ENCODE peak calls at places on chromosomes 2 and 18, in four cellular contexts. Y is H9, L is H1, S is IMR-90. K is an unnamed sample.

GRCh38 chr2:10165816-10166488 is 43.4 kb downstream of the RRM2 start:
- DNase-seq in Y (no peak), L (no peak), S (no peak), K (no peak)

GRCh38 chr2:237692601-237693079 is 65.3 kb downstream of the LRRFIP1 start:
- DNase-seq in Y (peak; percentile 51), L (no peak), S (no peak), K (peak; percentile 66)

GRCh38 chr2:40287815-40288214 is 164.1 kb downstream of the SLC8A1 start:
- DNase-seq in Y (no peak), L (no peak), S (no peak), K (peak; percentile 13)

GRCh38 chr2:18701981-18702380 is 112.6 kb upstream of the NT5C1B start:
- DNase-seq in Y (no peak), L (no peak), S (peak; percentile 83), K (no peak)

GRCh38 chr2:60468390-60469085 is 84.9 kb downstream of the BCL11A start:
- DNase-seq in Y (no peak), L (no peak), S (peak; percentile 57), K (no peak)

GRCh38 chr2:88078624-88079169 is 11.1 kb downstream of the SMYD1 start:
- DNase-seq in Y (no peak), L (no peak), S (no peak), K (no peak)

GRCh38 chr18:10726198-10727068 is 200.6 kb downstream of the NAPG start:
- DNase-seq in Y (no peak), L (no peak), S (no peak), K (no peak)

GRCh38 chr2:40363631-40364030 is 88.3 kb downstream of the SLC8A1 start:
- DNase-seq in Y (no peak), L (no peak), S (peak; percentile 40), K (no peak)

GRCh38 chr2:70374616-70375015 is 72.7 kb upstream of the FAM136A start:
- DNase-seq in Y (no peak), L (no peak), S (no peak), K (no peak)

GRCh38 chr2:40120021-40120420 is 331.9 kb downstream of the SLC8A1 start:
- DNase-seq in Y (no peak), L (no peak), S (no peak), K (no peak)

GRCh38 chr2:201406077-201406662 is 45.1 kb downstream of the TRAK2 start:
- DNase-seq in Y (no peak), L (no peak), S (peak; percentile 87), K (no peak)

GRCh38 chr2:134193774-134194173 is 60.1 kb upstream of the MGAT5 start:
- DNase-seq in Y (no peak), L (no peak), S (no peak), K (no peak)

GRCh38 chr18:67644226-67644625 is 127.7 kb upstream of the DSEL start:
- DNase-seq in Y (no peak), L (no peak), S (no peak), K (no peak)

GRCh38 chr2:242031481-242032019 is 162.0 kb downstream of the RTP5 start:
- DNase-seq in Y (peak; percentile 15), L (peak; percentile 14), S (peak; percentile 95), K (no peak)

GRCh38 chr2:15989559-15989958 is 49.2 kb downstream of the MYCN start:
- DNase-seq in Y (no peak), L (no peak), S (no peak), K (no peak)

GRCh38 chr2:182259629-182260150 is 167.1 kb downstream of the PDE1A start:
- DNase-seq in Y (no peak), L (no peak), S (peak; percentile 47), K (no peak)

GRCh38 chr18:44602380-44602779 is 78.3 kb upstream of the SETBP1 start:
- DNase-seq in Y (no peak), L (no peak), S (no peak), K (no peak)

GRCh38 chr18:50163505-50163904 is 31.4 kb downstream of the MYO5B start:
- DNase-seq in Y (no peak), L (no peak), S (no peak), K (no peak)

GRCh38 chr2:180969124-180969523 is 11.3 kb upstream of the UBE2E3 start:
- DNase-seq in Y (no peak), L (no peak), S (no peak), K (no peak)

GRCh38 chr2:163767097-163767496 is 31.3 kb upstream of the FIGN start:
- DNase-seq in Y (no peak), L (no peak), S (no peak), K (no peak)

GRCh38 chr18:48600746-48601090 is 61.9 kb downstream of the CTIF start:
- DNase-seq in Y (no peak), L (no peak), S (peak; percentile 49), K (peak; percentile 62)

GRCh38 chr2:69559696-69560482 is 83.7 kb downstream of the AAK1 start:
- DNase-seq in Y (peak; percentile 51), L (no peak), S (peak; percentile 62), K (peak; percentile 94)

GRCh38 chr18:80204142-80204541 is 43.2 kb downstream of the PARD6G start:
- DNase-seq in Y (no peak), L (peak; percentile 13), S (no peak), K (no peak)

GRCh38 chr18:24346254-24346653 is 51.4 kb downstream of the OSBPL1A start:
- DNase-seq in Y (no peak), L (no peak), S (no peak), K (no peak)

GRCh38 chr2:149544692-149545091 is 42.9 kb downstream of the MMADHC start:
- DNase-seq in Y (no peak), L (no peak), S (no peak), K (no peak)

GRCh38 chr2:106068415-106068814 is 125.7 kb downstream of the UXS1 start:
- DNase-seq in Y (no peak), L (no peak), S (no peak), K (no peak)

GRCh38 chr2:159516241-159516758 is 100.0 kb downstream of the BAZ2B start:
- DNase-seq in Y (no peak), L (no peak), S (peak; percentile 17), K (peak; percentile 82)

GRCh38 chr2:10921525-10921924 is 9.8 kb downstream of the KCNF1 start:
- DNase-seq in Y (no peak), L (no peak), S (no peak), K (no peak)

GRCh38 chr2:69138247-69138754 is 125.3 kb downstream of the ANTXR1 start:
- DNase-seq in Y (no peak), L (no peak), S (peak; percentile 84), K (peak; percentile 70)

DNA sequence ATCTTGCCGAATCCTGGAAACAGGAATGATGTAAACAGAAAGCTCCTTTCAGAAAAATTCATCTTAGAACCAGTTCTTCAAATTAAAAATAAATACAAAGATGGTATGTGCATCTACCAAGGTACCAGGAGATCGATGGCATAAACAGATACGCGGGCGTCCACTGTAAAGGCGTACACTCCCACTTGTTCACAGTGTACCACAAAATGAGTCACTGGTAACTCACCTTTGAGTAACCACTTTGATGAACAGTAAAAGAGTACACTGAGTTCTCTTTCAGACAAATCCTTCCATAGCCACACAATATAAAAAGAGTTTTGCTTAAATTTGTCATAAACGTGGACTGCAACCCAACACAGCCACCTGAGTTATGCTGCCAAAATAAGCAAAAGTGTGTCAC is 128.3 kb downstream of the DNER start:
- DNase-seq in Y (no peak), L (no peak), S (no peak), K (no peak)
- H3K4me2 ChIP-seq in Y (no peak overlapping the region), L (no peak overlapping the region), S (no peak overlapping the region), K (no peak overlapping the region)

GRCh38 chr2:132544045-132544630 is 125.9 kb downstream of the LYPD1 start:
- DNase-seq in Y (no peak), L (no peak), S (no peak), K (peak; percentile 85)

GRCh38 chr2:132550285-132550684 is 119.7 kb downstream of the LYPD1 start:
- DNase-seq in Y (no peak), L (peak; percentile 35), S (no peak), K (no peak)

GRCh38 chr2:132550945-132551344 is 119.1 kb downstream of the LYPD1 start:
- DNase-seq in Y (no peak), L (peak; percentile 1), S (no peak), K (no peak)

GRCh38 chr2:132542953-132543569 is 126.5 kb downstream of the GPR39 start:
- DNase-seq in Y (no peak), L (peak; percentile 10), S (peak; percentile 16), K (peak; percentile 37)

DNA sequence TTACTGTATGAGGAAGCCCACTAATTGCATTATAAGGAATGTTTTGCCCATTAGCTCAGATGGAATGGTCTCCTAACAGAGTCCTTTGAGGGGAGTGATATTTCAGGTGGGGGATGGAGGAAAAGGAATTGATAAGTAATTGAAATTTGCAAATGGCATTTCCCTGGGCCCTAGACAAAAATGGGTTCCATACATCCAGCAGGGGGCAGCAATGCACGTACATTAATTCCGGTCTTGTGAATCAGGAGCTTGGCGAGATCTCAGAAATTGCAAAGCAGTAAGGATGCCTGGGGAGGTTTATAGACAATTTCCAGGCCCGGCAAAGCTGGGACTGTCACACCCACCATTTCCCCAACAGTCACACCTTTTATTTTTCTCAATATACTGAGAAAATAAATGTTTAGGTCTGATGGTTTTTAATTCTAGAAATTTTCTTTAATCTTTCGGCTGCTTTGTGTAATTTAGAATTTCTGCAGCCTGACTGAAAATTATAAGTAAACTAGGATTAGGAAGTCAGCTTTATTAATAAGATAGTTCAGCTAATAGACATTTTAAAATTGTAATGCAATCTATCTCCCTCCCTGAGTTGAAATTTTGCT is 122.8 kb downstream of the LYPD1 start:
- DNase-seq in Y (peak; percentile 63), L (peak; percentile 81), S (peak; percentile 85), K (peak; percentile 80)
- H3K56ac ChIP-seq in Y (no peak overlapping the region), L (no peak overlapping the region), S (no peak overlapping the region), K (no peak overlapping the region)

GRCh38 chr18:76455015-76455676 is 39.9 kb downstream of the ZNF516 start:
- DNase-seq in Y (no peak), L (no peak), S (no peak), K (no peak)

GRCh38 chr18:76454429-76454828 is 40.6 kb downstream of the ZNF516 start:
- DNase-seq in Y (no peak), L (no peak), S (peak; percentile 77), K (no peak)

GRCh38 chr18:76457475-76457874 is 37.6 kb downstream of the ZNF516 start:
- DNase-seq in Y (no peak), L (peak; percentile 23), S (peak; percentile 30), K (no peak)

GRCh38 chr18:76456823-76457222 is 38.2 kb downstream of the ZNF516 start:
- DNase-seq in Y (no peak), L (no peak), S (no peak), K (no peak)

GRCh38 chr18:76456018-76456750 is 38.9 kb downstream of the ZNF516 start:
- DNase-seq in Y (no peak), L (peak; percentile 44), S (no peak), K (no peak)
- H3K4me2 ChIP-seq in Y (no peak overlapping the region), L (no peak overlapping the region), S (no peak overlapping the region), K (no peak overlapping the region)

DNA sequence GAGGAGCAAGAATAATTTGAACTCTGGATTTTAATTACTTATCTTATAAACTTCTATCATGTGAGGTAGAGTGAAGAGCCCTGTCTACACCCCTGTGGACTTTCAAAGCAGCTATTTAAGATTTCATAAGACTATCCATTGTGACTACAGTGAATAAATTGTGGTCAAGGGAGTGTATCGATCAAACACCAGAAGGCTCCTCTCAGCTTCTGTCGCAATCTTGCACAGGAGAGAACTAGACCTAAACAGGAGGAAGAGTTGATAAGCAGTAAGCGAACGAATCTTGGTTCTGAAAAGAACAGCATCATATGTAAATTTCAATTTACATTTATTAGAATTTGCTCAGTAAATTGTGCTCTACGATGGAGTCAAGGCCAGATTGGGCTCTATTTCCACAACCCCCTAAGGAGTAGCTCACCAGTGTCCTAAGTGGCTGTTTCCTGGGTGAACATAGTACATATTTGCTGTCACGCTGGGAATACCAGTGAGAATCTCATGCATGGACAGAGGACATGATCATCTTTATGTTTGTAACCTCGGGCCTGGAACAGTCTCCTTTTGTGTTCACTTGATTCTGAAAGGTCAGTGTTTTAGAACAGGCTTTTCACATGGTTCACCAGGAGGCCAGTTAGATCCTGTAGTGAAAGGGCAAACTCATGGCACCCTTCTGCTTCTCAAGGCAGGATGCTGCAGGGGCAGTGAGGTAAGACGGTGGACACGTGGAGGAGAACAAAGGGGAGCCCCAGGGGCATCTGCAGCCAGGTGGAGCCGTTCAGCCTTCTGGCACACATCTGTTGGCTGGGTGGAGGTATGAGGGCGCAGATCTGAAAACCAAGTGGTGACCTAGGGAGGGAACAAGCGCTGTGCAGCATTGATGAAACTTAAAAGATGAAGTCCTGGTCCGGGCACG is 33.3 kb downstream of the NPAS2 start:
- DNase-seq in Y (peak; percentile 56), L (no peak), S (peak; percentile 34), K (peak; percentile 10)
- H3K56ac ChIP-seq in Y (no peak overlapping the region), L (no peak overlapping the region), S (no peak overlapping the region), K (no peak overlapping the region)

K was measured in mesendoderm.